ENCODE peak calls at places on chromosomes 7 and 10, in four cellular contexts. Z is mesothelial cell of epicardium, K is GM13977, X is progenitor cell of endocrine pancreas. I is an unnamed sample.

GRCh38 chr7:94375713-94376112 is 19.0 kb upstream of the COL1A2 start:
- DNase-seq in Z (no peak), K (no peak), X (no peak), I (no peak)

GRCh38 chr7:158811461-158811860 is 17.8 kb downstream of the ESYT2 start:
- DNase-seq in Z (no peak), K (no peak), X (no peak), I (no peak)

GRCh38 chr7:11951909-11952308 is 119.9 kb upstream of the THSD7A start:
- DNase-seq in Z (no peak), K (no peak), X (no peak), I (no peak)

GRCh38 chr7:141631525-141631924 is 70.4 kb downstream of the DENND11 start:
- DNase-seq in Z (no peak), K (no peak), X (no peak), I (no peak)

GRCh38 chr7:18212788-18213187 is 185.1 kb upstream of the PRPS1L1 start:
- DNase-seq in Z (no peak), K (no peak), X (no peak), I (no peak)

GRCh38 chr7:151844828-151845200 is 32.1 kb downstream of the PRKAG2 start:
- DNase-seq in Z (no peak), K (no peak), X (no peak), I (no peak)

GRCh38 chr10:31912289-31912688 is 16.3 kb downstream of the ARHGAP12 start:
- DNase-seq in Z (no peak), K (no peak), X (no peak), I (no peak)

GRCh38 chr10:124075116-124075955 is 18.1 kb downstream of the CHST15 start:
- DNase-seq in Z (no peak), K (no peak), X (no peak), I (no peak)

GRCh38 chr10:110617455-110618162 is 26.5 kb upstream of the RBM20 start:
- DNase-seq in Z (no peak), K (no peak), X (no peak), I (no peak)

GRCh38 chr10:71344154-71344915 is 25.3 kb downstream of the SLC29A3 start:
- DNase-seq in Z (no peak), K (no peak), X (no peak), I (no peak)

GRCh38 chr7:29807179-29807841 is 1.0 kb downstream of the WIPF3 start:
- DNase-seq in Z (no peak), K (no peak), X (peak), I (no peak)

GRCh38 chr7:44650772-44651171 is 44.3 kb downstream of the OGDH start:
- DNase-seq in Z (no peak), K (no peak), X (no peak), I (no peak)

GRCh38 chr10:33273295-33274002 is 61.0 kb downstream of the NRP1 start:
- DNase-seq in Z (no peak), K (no peak), X (no peak), I (peak)

GRCh38 chr7:117756586-117756985 is 116.7 kb downstream of the CTTNBP2 start:
- DNase-seq in Z (no peak), K (no peak), X (no peak), I (no peak)

GRCh38 chr10:69333205-69333604 is 54.9 kb downstream of the HK1 start:
- DNase-seq in Z (peak), K (no peak), X (peak), I (no peak)

GRCh38 chr10:17109475-17110207 is 20.0 kb downstream of the CUBN start:
- DNase-seq in Z (no peak), K (no peak), X (no peak), I (no peak)

GRCh38 chr10:98463976-98464754 is 17.4 kb upstream of the HPS1 start:
- DNase-seq in Z (no peak), K (no peak), X (no peak), I (no peak)

GRCh38 chr10:93993782-93994668 is at the start of gene PLCE1:
- DNase-seq in Z (peak), K (peak), X (peak), I (no peak)

GRCh38 chr7:131274986-131275385 is 52.7 kb upstream of the MKLN1 start:
- DNase-seq in Z (no peak), K (no peak), X (no peak), I (no peak)

GRCh38 chr10:130848855-130849254 is 462.7 kb downstream of the TCERG1L start:
- DNase-seq in Z (no peak), K (no peak), X (no peak), I (no peak)

GRCh38 chr10:130847170-130847569 is 464.4 kb downstream of the TCERG1L start:
- DNase-seq in Z (no peak), K (no peak), X (no peak), I (no peak)

GRCh38 chr10:130844264-130844761 is 467.2 kb downstream of the TCERG1L start:
- DNase-seq in Z (no peak), K (no peak), X (no peak), I (no peak)

GRCh38 chr10:130843051-130843653 is 468.4 kb downstream of the TCERG1L start:
- DNase-seq in Z (no peak), K (no peak), X (no peak), I (no peak)
- TF ChIP-seq CTCF in Z (no peak), K (no peak), X (no peak), I (no peak)

GRCh38 chr7:1325646-1326510 is 93.2 kb downstream of the UNCX start:
- DNase-seq in Z (peak), K (no peak), X (no peak), I (no peak)
- TF ChIP-seq CTCF in Z (no peak), K (no peak), X (no peak), I (no peak)

GRCh38 chr7:15016315-15016667 is 113.7 kb upstream of the DGKB start:
- DNase-seq in Z (no peak), K (no peak), X (no peak), I (no peak)
- TF ChIP-seq CTCF in Z (no peak), K (no peak), X (no peak), I (no peak)

GRCh38 chr7:69871886-69872592 is 273.8 kb downstream of the AUTS2 start:
- DNase-seq in Z (no peak), K (no peak), X (no peak), I (no peak)

GRCh38 chr7:69868921-69869320 is 270.6 kb downstream of the AUTS2 start:
- DNase-seq in Z (no peak), K (no peak), X (no peak), I (no peak)

GRCh38 chr7:69873512-69873911 is 275.2 kb downstream of the AUTS2 start:
- DNase-seq in Z (no peak), K (no peak), X (no peak), I (no peak)

DNA sequence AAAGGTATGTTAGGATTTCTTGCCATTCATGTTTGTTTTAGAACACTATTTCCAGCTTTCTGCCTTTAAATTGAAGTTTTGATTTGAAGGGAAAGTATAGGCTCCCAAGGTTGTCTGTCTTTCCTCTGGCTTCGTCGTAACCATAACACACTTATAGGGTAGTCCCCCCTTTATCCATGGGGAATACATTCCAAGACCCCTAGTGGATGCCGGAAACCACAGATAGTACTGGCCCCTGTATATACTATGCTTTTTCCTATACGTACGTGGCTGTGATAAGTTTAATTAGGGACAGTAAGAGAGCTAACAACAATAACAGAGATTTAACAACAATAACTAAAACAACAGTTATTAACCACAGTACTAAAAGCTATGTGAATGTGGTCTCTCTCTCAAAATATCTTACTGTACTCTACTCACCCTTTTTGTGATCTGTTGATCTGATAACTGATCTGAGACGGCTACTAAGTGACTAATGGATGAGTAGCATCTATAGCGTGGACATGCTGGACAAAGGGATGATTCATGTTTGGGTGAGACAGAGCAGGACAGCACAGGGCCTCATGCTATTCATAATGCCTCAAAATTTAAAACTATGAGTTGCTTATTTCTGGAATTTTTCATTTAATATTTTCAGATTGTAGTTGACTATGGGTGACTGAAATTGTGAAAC is 273.1 kb downstream of the AUTS2 start:
- DNase-seq in Z (no peak), K (no peak), X (no peak), I (no peak)
- TF ChIP-seq CTCF in Z (no peak), K (no peak), X (no peak), I (no peak)

I was measured in omental fat pad.